ENCODE peak calls at places on chromosome 13, in four cellular contexts. One of them, this sample, is unnamed.

GRCh38 chr13:55816976-55817601 is 1323.6 kb upstream of the PRR20A start:
- DNase-seq in OCI-LY7: no peak
- DNase-seq in K562: no peak
- DNase-seq in neuronal stem cell: no peak
- DNase-seq in this sample: no peak

GRCh38 chr13:80001510-80001842 is 339.4 kb downstream of the SPRY2 start:
- DNase-seq in OCI-LY7: no peak
- DNase-seq in K562: no peak
- DNase-seq in neuronal stem cell: no peak
- DNase-seq in this sample: no peak

GRCh38 chr13:36820222-36820621 is 1.2 kb downstream of the RFXAP start:
- DNase-seq in OCI-LY7: peak
- DNase-seq in K562: no peak
- DNase-seq in neuronal stem cell: no peak
- DNase-seq in this sample: no peak

GRCh38 chr13:59960683-59961082 is 203.0 kb downstream of the DIAPH3 start:
- DNase-seq in OCI-LY7: no peak
- DNase-seq in K562: no peak
- DNase-seq in neuronal stem cell: no peak
- DNase-seq in this sample: no peak

GRCh38 chr13:45362939-45363338 is 22.0 kb upstream of the TPT1 start:
- DNase-seq in OCI-LY7: peak
- DNase-seq in K562: peak
- DNase-seq in neuronal stem cell: no peak
- DNase-seq in this sample: no peak

GRCh38 chr13:108534728-108535127 is 94.7 kb upstream of the MYO16 start:
- DNase-seq in OCI-LY7: no peak
- DNase-seq in K562: no peak
- DNase-seq in neuronal stem cell: no peak
- DNase-seq in this sample: no peak

GRCh38 chr13:79128158-79128557 is 277.9 kb downstream of the RBM26 start:
- DNase-seq in OCI-LY7: no peak
- DNase-seq in K562: no peak
- DNase-seq in neuronal stem cell: no peak
- DNase-seq in this sample: peak

GRCh38 chr13:109113427-109113826 is 484.0 kb downstream of the MYO16 start:
- DNase-seq in OCI-LY7: no peak
- DNase-seq in K562: no peak
- DNase-seq in neuronal stem cell: no peak
- DNase-seq in this sample: no peak

GRCh38 chr13:46613409-46614049 is 60.6 kb downstream of the LRCH1 start:
- DNase-seq in OCI-LY7: no peak
- DNase-seq in K562: no peak
- DNase-seq in neuronal stem cell: no peak
- DNase-seq in this sample: no peak

GRCh38 chr13:106383791-106384190 is 151.7 kb downstream of the EFNB2 start:
- DNase-seq in OCI-LY7: no peak
- DNase-seq in K562: no peak
- DNase-seq in neuronal stem cell: no peak
- DNase-seq in this sample: no peak

GRCh38 chr13:71169125-71169524 is 697.9 kb downstream of the DACH1 start:
- DNase-seq in OCI-LY7: no peak
- DNase-seq in K562: no peak
- DNase-seq in neuronal stem cell: no peak
- DNase-seq in this sample: no peak

GRCh38 chr13:32229443-32229842 is 85.7 kb downstream of the ZAR1L start:
- DNase-seq in OCI-LY7: no peak
- DNase-seq in K562: no peak
- DNase-seq in neuronal stem cell: no peak
- DNase-seq in this sample: no peak

GRCh38 chr13:106534844-106535551 is 464 bp downstream of the EFNB2 start:
- DNase-seq in OCI-LY7: peak
- DNase-seq in K562: peak
- DNase-seq in neuronal stem cell: no peak
- DNase-seq in this sample: peak

GRCh38 chr13:66222127-66222526 is 1008.0 kb downstream of the PCDH9 start:
- DNase-seq in OCI-LY7: no peak
- DNase-seq in K562: no peak
- DNase-seq in neuronal stem cell: no peak
- DNase-seq in this sample: no peak

GRCh38 chr13:45300190-45300985 is 40.6 kb downstream of the TPT1 start:
- DNase-seq in OCI-LY7: no peak
- DNase-seq in K562: no peak
- DNase-seq in neuronal stem cell: no peak
- DNase-seq in this sample: no peak

GRCh38 chr13:107450931-107451330 is 764.4 kb downstream of the LIG4 start:
- DNase-seq in OCI-LY7: no peak
- DNase-seq in K562: no peak
- DNase-seq in neuronal stem cell: no peak
- DNase-seq in this sample: no peak

GRCh38 chr13:109836629-109837607 is 50.5 kb upstream of the IRS2 start:
- DNase-seq in OCI-LY7: no peak
- DNase-seq in K562: no peak
- DNase-seq in neuronal stem cell: no peak
- DNase-seq in this sample: no peak

GRCh38 chr13:99290890-99291289 is 16.3 kb downstream of the GPR183 start:
- DNase-seq in OCI-LY7: no peak
- DNase-seq in K562: no peak
- DNase-seq in neuronal stem cell: no peak
- DNase-seq in this sample: no peak

GRCh38 chr13:73065665-73066350 is 7.0 kb downstream of the KLF5 start:
- DNase-seq in OCI-LY7: no peak
- DNase-seq in K562: no peak
- DNase-seq in neuronal stem cell: no peak
- DNase-seq in this sample: peak

GRCh38 chr13:73062368-73062767 is 3.6 kb downstream of the KLF5 start:
- DNase-seq in OCI-LY7: no peak
- DNase-seq in K562: no peak
- DNase-seq in neuronal stem cell: no peak
- DNase-seq in this sample: no peak

GRCh38 chr13:73064991-73065390 is 6.2 kb downstream of the KLF5 start:
- DNase-seq in OCI-LY7: no peak
- DNase-seq in K562: no peak
- DNase-seq in neuronal stem cell: no peak
- DNase-seq in this sample: no peak

GRCh38 chr13:73061478-73062275 is 2.9 kb downstream of the KLF5 start:
- DNase-seq in OCI-LY7: no peak
- DNase-seq in K562: no peak
- DNase-seq in neuronal stem cell: no peak
- DNase-seq in this sample: peak

GRCh38 chr13:73063166-73063565 is 4.4 kb downstream of the KLF5 start:
- DNase-seq in OCI-LY7: no peak
- DNase-seq in K562: no peak
- DNase-seq in neuronal stem cell: no peak
- DNase-seq in this sample: no peak
- H3K4me2 ChIP-seq in OCI-LY7: no peak
- H3K4me2 ChIP-seq in K562: no peak
- H3K4me2 ChIP-seq in neuronal stem cell: no peak
- H3K4me2 ChIP-seq in this sample: peak

DNA sequence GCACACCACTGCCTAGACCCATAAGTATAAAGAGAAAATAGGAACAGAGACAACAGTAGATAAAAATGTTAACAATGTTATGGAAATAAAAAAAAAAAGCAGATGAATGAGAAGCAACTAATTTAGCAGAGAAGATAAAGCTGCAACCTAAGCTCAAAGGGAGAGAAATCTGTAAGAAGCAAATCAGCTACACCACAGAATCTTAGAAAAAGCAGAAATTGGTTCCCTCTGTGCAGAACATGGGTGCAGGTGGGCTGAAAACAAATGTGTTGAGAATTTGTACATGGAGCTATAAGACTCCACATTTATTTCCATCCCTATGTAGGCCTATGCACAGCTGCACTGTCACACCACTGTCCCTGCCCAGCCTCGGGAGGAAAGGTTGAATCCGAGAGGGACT is 44.8 kb upstream of the KATNAL1 start:
- DNase-seq in OCI-LY7: no peak
- DNase-seq in K562: no peak
- DNase-seq in neuronal stem cell: no peak
- DNase-seq in this sample: no peak
- H3K4me2 ChIP-seq in OCI-LY7: peak
- H3K4me2 ChIP-seq in K562: no peak
- H3K4me2 ChIP-seq in neuronal stem cell: no peak
- H3K4me2 ChIP-seq in this sample: no peak

GRCh38 chr13:113783966-113784644 is 25.1 kb downstream of the TMEM255B start:
- DNase-seq in OCI-LY7: no peak
- DNase-seq in K562: no peak
- DNase-seq in neuronal stem cell: no peak
- DNase-seq in this sample: no peak

GRCh38 chr13:113784645-113785024 is 25.6 kb downstream of the TMEM255B start:
- DNase-seq in OCI-LY7: no peak
- DNase-seq in K562: no peak
- DNase-seq in neuronal stem cell: no peak
- DNase-seq in this sample: no peak

GRCh38 chr13:113786262-113786841 is 27.3 kb downstream of the TMEM255B start:
- DNase-seq in OCI-LY7: no peak
- DNase-seq in K562: no peak
- DNase-seq in neuronal stem cell: no peak
- DNase-seq in this sample: no peak

GRCh38 chr13:113783482-113783881 is 24.5 kb downstream of the TMEM255B start:
- DNase-seq in OCI-LY7: no peak
- DNase-seq in K562: no peak
- DNase-seq in neuronal stem cell: no peak
- DNase-seq in this sample: no peak

DNA sequence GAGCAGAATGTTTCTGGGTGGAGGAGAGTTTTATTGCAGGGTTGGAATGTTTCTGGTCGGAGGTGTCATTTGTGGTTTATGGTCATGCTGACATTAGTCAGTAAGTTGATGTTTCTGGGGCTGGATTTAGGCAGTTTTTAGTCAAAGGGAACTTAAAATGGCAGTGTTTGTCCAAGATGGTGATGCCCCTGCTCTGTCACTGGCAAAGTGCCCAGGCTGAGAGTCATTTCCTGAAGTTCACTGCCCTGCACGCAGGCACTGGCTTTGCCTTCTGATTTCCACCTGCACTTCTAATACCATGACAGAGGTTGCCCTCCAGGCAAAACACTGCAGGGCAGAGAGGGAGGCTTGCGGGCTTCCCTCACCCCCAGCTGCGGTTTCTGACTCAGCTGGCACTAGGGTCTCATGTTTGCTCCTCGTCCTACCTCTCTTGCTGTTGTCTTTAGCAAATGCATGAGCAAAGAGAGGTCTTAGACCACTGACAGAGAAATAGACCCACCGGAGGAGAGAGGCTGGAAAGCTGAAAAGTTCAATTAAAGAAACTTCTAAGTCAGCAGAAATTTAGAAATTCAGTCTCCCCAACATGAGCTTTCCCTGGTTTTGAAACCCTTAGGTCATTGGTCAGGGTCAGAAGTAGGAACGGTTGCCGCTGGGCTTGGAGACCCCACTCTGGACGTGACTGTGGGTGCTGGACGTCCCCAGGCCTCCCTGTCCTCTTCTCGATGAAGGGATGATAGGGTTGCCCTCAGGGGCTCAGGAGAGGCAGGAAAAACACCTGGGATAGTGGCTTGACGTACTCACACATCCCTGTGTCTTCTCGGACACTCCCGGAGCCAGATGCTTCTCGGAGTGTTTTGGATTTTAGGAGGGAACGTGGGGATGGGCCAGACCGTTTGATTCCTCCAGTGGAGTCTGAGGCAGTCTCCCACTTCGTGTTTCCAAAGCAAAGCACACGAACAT is 26.3 kb downstream of the TMEM255B start:
- DNase-seq in OCI-LY7: no peak
- DNase-seq in K562: no peak
- DNase-seq in neuronal stem cell: no peak
- DNase-seq in this sample: peak
- H3K4me2 ChIP-seq in OCI-LY7: no peak
- H3K4me2 ChIP-seq in K562: no peak
- H3K4me2 ChIP-seq in neuronal stem cell: no peak
- H3K4me2 ChIP-seq in this sample: peak

GRCh38 chr13:90919153-90919552 is 428.3 kb upstream of the MIR17HG start:
- DNase-seq in OCI-LY7: no peak
- DNase-seq in K562: no peak
- DNase-seq in neuronal stem cell: no peak
- DNase-seq in this sample: no peak
- H3K4me2 ChIP-seq in OCI-LY7: no peak
- H3K4me2 ChIP-seq in K562: no peak
- H3K4me2 ChIP-seq in neuronal stem cell: no peak
- H3K4me2 ChIP-seq in this sample: no peak

DNA sequence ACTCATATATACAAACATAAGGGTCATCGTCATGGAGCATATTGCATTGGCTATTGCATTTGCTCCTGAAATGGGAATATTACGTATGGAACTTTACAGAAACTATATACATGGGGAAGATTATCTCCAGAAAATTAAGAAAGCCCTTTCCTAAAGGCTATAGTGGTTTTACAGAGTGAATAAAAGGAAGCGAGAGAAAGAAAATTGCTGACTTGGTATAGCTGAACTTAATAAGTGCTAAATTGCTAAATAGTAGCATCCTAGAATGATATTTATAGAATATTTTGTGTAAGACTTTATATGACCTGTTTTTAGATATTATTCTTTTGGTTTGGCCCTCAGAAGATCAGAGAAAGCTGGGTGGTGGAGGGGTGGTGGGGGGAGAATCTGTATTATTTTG is 114.6 kb downstream of the FLT1 start:
- DNase-seq in OCI-LY7: no peak
- DNase-seq in K562: no peak
- DNase-seq in neuronal stem cell: no peak
- DNase-seq in this sample: no peak
- H3K4me2 ChIP-seq in OCI-LY7: no peak
- H3K4me2 ChIP-seq in K562: no peak
- H3K4me2 ChIP-seq in neuronal stem cell: no peak
- H3K4me2 ChIP-seq in this sample: no peak

DNA sequence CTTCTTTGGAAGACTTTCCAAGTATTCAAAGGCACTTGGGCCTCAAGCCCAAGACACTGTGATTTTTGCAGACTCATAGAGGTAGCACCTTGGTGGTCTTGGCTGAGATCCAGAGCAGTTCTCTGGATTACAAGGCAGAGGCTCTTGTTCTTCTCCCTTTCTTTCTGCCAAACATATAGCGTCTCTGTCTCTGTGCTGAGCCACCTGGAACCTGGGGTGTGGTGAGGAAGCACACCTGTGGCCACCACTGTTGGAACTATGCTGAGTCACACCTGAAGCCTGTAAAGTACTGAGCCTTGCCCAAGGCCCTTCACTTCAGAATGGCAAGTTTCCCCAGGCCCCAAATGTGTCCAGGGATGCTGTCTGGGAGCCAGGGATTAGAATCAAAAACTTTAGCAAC is 127.5 kb downstream of the FREM2 start:
- DNase-seq in OCI-LY7: no peak
- DNase-seq in K562: no peak
- DNase-seq in neuronal stem cell: no peak
- DNase-seq in this sample: peak
- H3K4me2 ChIP-seq in OCI-LY7: no peak
- H3K4me2 ChIP-seq in K562: no peak
- H3K4me2 ChIP-seq in neuronal stem cell: no peak
- H3K4me2 ChIP-seq in this sample: peak

DNA sequence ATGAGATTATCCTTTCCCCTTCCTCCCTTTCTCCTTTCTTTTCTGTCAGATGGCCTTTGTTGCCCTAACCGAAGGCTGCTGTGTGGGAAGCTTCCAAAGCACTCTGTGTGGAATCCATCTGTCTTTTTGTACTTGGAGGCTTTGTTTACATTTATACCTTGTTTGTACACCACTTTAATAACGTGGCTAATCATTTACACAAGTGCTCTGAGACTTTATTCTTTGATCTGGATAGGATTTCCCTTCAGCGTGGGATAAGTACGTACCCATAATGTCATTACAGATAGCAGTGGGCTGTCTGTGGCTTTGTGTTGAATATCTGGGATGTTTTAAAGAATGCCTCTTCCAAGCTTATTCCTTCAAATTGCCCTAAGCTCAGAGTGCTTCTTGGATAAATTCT is 684.7 kb upstream of the SLITRK5 start:
- DNase-seq in OCI-LY7: no peak
- DNase-seq in K562: no peak
- DNase-seq in neuronal stem cell: peak
- DNase-seq in this sample: no peak
- H3K4me2 ChIP-seq in OCI-LY7: no peak
- H3K4me2 ChIP-seq in K562: no peak
- H3K4me2 ChIP-seq in neuronal stem cell: no peak
- H3K4me2 ChIP-seq in this sample: no peak